ENCODE peak calls at places on chromosomes 13 and 19, in eight cellular contexts. X is AG04450; A is fibroblast of lung; O is stimulated activated CD8-positive, alpha-beta memory T cell treated with anti-CD3 and anti-CD28 coated beads, Interleukin-4, amount 100 ng/mL, for 24 hours; P is HL-60; N is aorta; L is frontal cortex; F is activated T-cell treated with anti-CD3 and anti-CD28 coated beads for 1 hour. U is an unnamed sample.

GRCh38 chr19:38509027-38509426 is 75.5 kb downstream of the RYR1 start:
- DNase-seq in X (no peak), A (no peak), O (no peak), P (no peak), N (no peak), L (no peak), F (no peak), U (no peak)

GRCh38 chr19:932647-933552 is 7.1 kb downstream of the ARID3A start:
- DNase-seq in X (peak; percentile 85), A (peak; percentile 94), O (no peak), P (peak; percentile 67), N (no peak), L (no peak), F (peak; percentile 29), U (no peak)

GRCh38 chr19:55554749-55555152 is 9.4 kb upstream of the SBK3 start:
- DNase-seq in X (no peak), A (no peak), O (no peak), P (no peak), N (no peak), L (no peak), F (no peak), U (no peak)

GRCh38 chr19:7386308-7386707 is 37.6 kb downstream of the ARHGEF18 start:
- DNase-seq in X (no peak), A (no peak), O (no peak), P (no peak), N (no peak), L (no peak), F (no peak), U (no peak)

GRCh38 chr13:84940167-84940566 is 859.1 kb downstream of the SLITRK6 start:
- DNase-seq in X (no peak), A (no peak), O (no peak), P (no peak), N (no peak), L (no peak), F (no peak), U (no peak)

GRCh38 chr19:14091086-14091884 is 734 bp upstream of the SAMD1 start:
- DNase-seq in X (no peak), A (peak; percentile 79), O (peak; percentile 39), P (peak; percentile 72), N (peak; percentile 93), L (peak; percentile 97), F (no peak), U (peak; percentile 70)

GRCh38 chr13:100508996-100509395 is 79.6 kb downstream of the GGACT start:
- DNase-seq in X (no peak), A (no peak), O (no peak), P (no peak), N (no peak), L (no peak), F (no peak), U (no peak)

GRCh38 chr19:11242864-11243797 is 3.7 kb downstream of the ANGPTL8 start:
- DNase-seq in X (peak; percentile 65), A (peak; percentile 86), O (peak; percentile 84), P (peak; percentile 73), N (peak; percentile 98), L (peak; percentile 89), F (peak; percentile 83), U (peak; percentile 91)

GRCh38 chr19:44969437-44969836 is 14.3 kb downstream of the CLPTM1 start:
- DNase-seq in X (no peak), A (no peak), O (no peak), P (no peak), N (no peak), L (no peak), F (no peak), U (no peak)

GRCh38 chr19:18293642-18294466 is 12.4 kb upstream of the JUND start:
- DNase-seq in X (no peak), A (no peak), O (no peak), P (no peak), N (no peak), L (no peak), F (no peak), U (no peak)

U was measured in mesothelial cell of epicardium.